ENCODE peak calls at places on chromosome 16, in eight cellular contexts. T is GM06990, D is right atrium auricular region, U is spleen, K is PC-3, C is aorta, G is small intestine, V is neural progenitor cell. H is an unnamed sample.
A peak's percentile ranks its signal among the peaks of the same experiment; 100 is the strongest.

GRCh38 chr16:82584553-82585152 is 42.1 kb upstream of the CDH13 start:
- DNase-seq in T (no peak), D (no peak), U (no peak), K (no peak), C (no peak), G (no peak), V (no peak), H (peak; percentile 79)

GRCh38 chr16:59633996-59634579 is 900.0 kb upstream of the GOT2 start:
- DNase-seq in T (no peak), D (no peak), U (no peak), K (peak; percentile 23), C (no peak), G (no peak), V (no peak), H (no peak)

GRCh38 chr16:49643429-49644142 is 212.3 kb downstream of the ZNF423 start:
- DNase-seq in T (no peak), D (no peak), U (peak; percentile 54), K (no peak), C (peak; percentile 64), G (no peak), V (no peak), H (no peak)

GRCh38 chr16:66359012-66359411 is 7.5 kb upstream of the CDH5 start:
- DNase-seq in T (no peak), D (no peak), U (peak; percentile 44), K (peak; percentile 75), C (no peak), G (no peak), V (no peak), H (peak; percentile 77)

GRCh38 chr16:11319529-11320146 is 25.6 kb upstream of the RMI2 start:
- DNase-seq in T (no peak), D (no peak), U (no peak), K (peak; percentile 26), C (no peak), G (peak; percentile 45), V (no peak), H (peak; percentile 23)

GRCh38 chr16:64950731-64951130 is 171.1 kb downstream of the CDH11 start:
- DNase-seq in T (peak; percentile 1), D (no peak), U (peak; percentile 73), K (no peak), C (no peak), G (no peak), V (no peak), H (no peak)

GRCh38 chr16:2963611-2964415 is at the start of gene KREMEN2:
- DNase-seq in T (peak; percentile 79), D (no peak), U (peak; percentile 74), K (peak; percentile 73), C (peak; percentile 45), G (no peak), V (peak; percentile 79), H (no peak)

GRCh38 chr16:11916524-11917285 is 949 bp upstream of the GSPT1 start:
- DNase-seq in T (no peak), D (no peak), U (no peak), K (peak; percentile 92), C (no peak), G (peak; percentile 68), V (no peak), H (no peak)

GRCh38 chr16:68689921-68690320 is 44.8 kb downstream of the CDH3 start:
- DNase-seq in T (no peak), D (no peak), U (no peak), K (no peak), C (no peak), G (no peak), V (no peak), H (no peak)

GRCh38 chr16:58264961-58265479 is 29.8 kb downstream of the PRSS54 start:
- DNase-seq in T (no peak), D (no peak), U (no peak), K (peak; percentile 74), C (no peak), G (peak; percentile 44), V (no peak), H (peak; percentile 5)

GRCh38 chr16:30951785-30952184 is 2.9 kb downstream of the ORAI3 start:
- DNase-seq in T (no peak), D (peak; percentile 93), U (no peak), K (no peak), C (peak; percentile 88), G (no peak), V (no peak), H (peak; percentile 51)

GRCh38 chr16:49855280-49855821 is 561 bp downstream of the ZNF423 start:
- DNase-seq in T (peak; percentile 78), D (peak; percentile 78), U (peak; percentile 93), K (peak; percentile 46), C (peak; percentile 92), G (peak; percentile 76), V (peak; percentile 96), H (peak; percentile 86)

GRCh38 chr16:20504418-20504817 is 53.1 kb downstream of the ACSM2A start:
- DNase-seq in T (no peak), D (no peak), U (no peak), K (no peak), C (no peak), G (no peak), V (no peak), H (no peak)

GRCh38 chr16:24775455-24775854 is 46.0 kb downstream of the TNRC6A start:
- DNase-seq in T (no peak), D (no peak), U (no peak), K (peak; percentile 39), C (no peak), G (peak; percentile 31), V (no peak), H (peak; percentile 16)

GRCh38 chr16:60127196-60127595 is 1393.1 kb upstream of the GOT2 start:
- DNase-seq in T (no peak), D (no peak), U (no peak), K (no peak), C (no peak), G (no peak), V (no peak), H (no peak)

GRCh38 chr16:67860589-67861398 is 12.1 kb upstream of the EDC4 start:
- DNase-seq in T (no peak), D (peak; percentile 72), U (no peak), K (peak; percentile 68), C (no peak), G (no peak), V (no peak), H (no peak)

GRCh38 chr16:75116081-75116910 is at the start of gene LDHD:
- DNase-seq in T (no peak), D (peak; percentile 90), U (peak; percentile 86), K (peak; percentile 75), C (peak; percentile 89), G (peak; percentile 79), V (peak; percentile 67), H (peak; percentile 93)

GRCh38 chr16:74101390-74101789 is 195.2 kb upstream of the PSMD7 start:
- DNase-seq in T (no peak), D (no peak), U (no peak), K (no peak), C (no peak), G (no peak), V (no peak), H (no peak)

GRCh38 chr16:22188595-22189442 is 17.3 kb upstream of the EEF2K start:
- DNase-seq in T (no peak), D (peak; percentile 80), U (peak; percentile 83), K (peak; percentile 85), C (peak; percentile 79), G (peak; percentile 90), V (peak; percentile 87), H (peak; percentile 75)

GRCh38 chr16:18969855-18970240 is 13.9 kb upstream of the TMC7 start:
- DNase-seq in T (no peak), D (no peak), U (peak; percentile 6), K (peak; percentile 35), C (no peak), G (no peak), V (no peak), H (no peak)

GRCh38 chr16:48384305-48384981 is 770 bp downstream of the SIAH1 start:
- DNase-seq in T (peak; percentile 52), D (peak; percentile 58), U (peak; percentile 91), K (peak; percentile 24), C (peak; percentile 81), G (peak; percentile 54), V (peak; percentile 91), H (peak; percentile 70)

GRCh38 chr16:27240948-27241531 is 27.5 kb downstream of the NSMCE1 start:
- DNase-seq in T (no peak), D (peak; percentile 60), U (peak; percentile 77), K (peak; percentile 27), C (peak; percentile 48), G (no peak), V (no peak), H (no peak)

GRCh38 chr16:13973321-13974023 is 53.5 kb downstream of the ERCC4 start:
- DNase-seq in T (no peak), D (no peak), U (no peak), K (no peak), C (no peak), G (no peak), V (no peak), H (no peak)

GRCh38 chr16:1158456-1159324 is 5.8 kb downstream of the CACNA1H start:
- DNase-seq in T (no peak), D (no peak), U (no peak), K (no peak), C (peak; percentile 73), G (no peak), V (no peak), H (no peak)
- H3K27me3 ChIP-seq in T (no peaks in the 10 kb centered on the region), D (no peaks in the 10 kb centered on the region), U (peaks cover 89% of the 10 kb centered on the region), K (peaks cover 7% of the 10 kb centered on the region), C (no peaks in the 10 kb centered on the region), G (peaks cover 16% of the 10 kb centered on the region), V (peaks cover 8% of the 10 kb centered on the region), H (no peaks in the 10 kb centered on the region)

GRCh38 chr16:54289242-54290051 is 2.9 kb upstream of the IRX3 start:
- DNase-seq in T (no peak), D (no peak), U (peak; percentile 56), K (no peak), C (no peak), G (no peak), V (peak; percentile 90), H (no peak)
- H3K4me3 ChIP-seq in T (no peak overlapping the region), D (no peak overlapping the region), U (no peak overlapping the region), K (no peak overlapping the region), C (no peak overlapping the region), G (no peak overlapping the region), V (peak overlapping the region; percentile 47), H (no peak overlapping the region)

DNA sequence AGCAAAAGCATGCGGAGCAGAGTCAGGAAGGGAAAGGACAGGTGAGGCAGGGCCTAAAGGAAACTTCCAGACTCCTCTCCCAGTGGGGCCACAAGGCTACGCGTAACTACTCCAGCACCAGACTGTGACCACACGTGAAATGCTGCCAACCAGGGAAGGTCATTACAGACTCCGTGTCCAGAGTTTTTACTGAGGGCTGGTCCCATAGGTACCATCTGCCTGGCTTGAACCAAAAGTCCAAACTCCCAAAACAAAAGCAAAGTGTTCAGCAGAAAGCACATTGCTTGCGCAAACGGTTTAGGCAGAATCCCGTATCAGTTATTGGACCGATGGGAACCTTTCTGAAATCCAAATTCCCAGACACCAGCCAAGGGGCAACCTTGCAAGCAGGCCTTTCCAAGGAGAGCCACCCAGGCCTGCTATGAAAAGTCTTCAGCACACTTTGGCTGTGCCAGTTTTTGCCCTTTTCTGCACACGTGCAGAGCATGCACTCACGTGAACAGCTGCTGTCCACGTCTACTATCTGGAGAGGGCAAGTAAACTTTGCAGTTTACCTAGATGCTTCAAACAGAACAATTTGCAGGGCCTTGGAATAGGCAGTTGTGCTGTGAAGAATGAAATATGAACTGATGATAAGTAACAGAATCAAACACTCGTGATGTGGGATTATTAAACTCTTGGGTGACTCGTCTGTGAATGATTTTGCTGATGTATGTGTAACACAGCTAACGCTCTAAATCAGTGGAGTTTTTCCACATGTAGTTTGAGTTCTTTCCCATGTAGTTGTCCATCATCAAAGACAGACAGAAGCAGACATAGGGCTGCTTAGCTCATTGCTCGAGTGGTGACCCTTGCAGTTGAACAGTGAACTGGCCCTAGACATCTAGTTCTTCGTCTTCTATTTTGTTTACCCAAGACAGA is 58.1 kb upstream of the CRISPLD2 start:
- DNase-seq in T (no peak), D (no peak), U (no peak), K (no peak), C (no peak), G (no peak), V (no peak), H (no peak)
- H3K36me3 ChIP-seq in T (peaks cover 43% of the 10 kb centered on the region), D (peaks cover 47% of the 10 kb centered on the region), U (no peaks in the 10 kb centered on the region), K (peaks cover 40% of the 10 kb centered on the region), C (peaks cover 4% of the 10 kb centered on the region), G (peaks cover 16% of the 10 kb centered on the region), V (peaks cover 12% of the 10 kb centered on the region), H (peaks cover 30% of the 10 kb centered on the region)

GRCh38 chr16:89536886-89537548 is 23.5 kb upstream of the RPL13 start:
- DNase-seq in T (no peak), D (no peak), U (no peak), K (no peak), C (no peak), G (no peak), V (no peak), H (no peak)
- H3K27me3 ChIP-seq in T (no peaks in the 10 kb centered on the region), D (no peaks in the 10 kb centered on the region), U (no peaks in the 10 kb centered on the region), K (no peaks in the 10 kb centered on the region), C (no peaks in the 10 kb centered on the region), G (no peaks in the 10 kb centered on the region), V (no peaks in the 10 kb centered on the region), H (no peaks in the 10 kb centered on the region)